ENCODE peak calls at places on chromosomes 16 and 17, in six cellular contexts. W is GM23338, Y is neural progenitor cell, G is keratinocyte, J is H1, R is DND-41. K is an unnamed sample.

GRCh38 chr16:53059672-53060071 is 4.9 kb downstream of the CHD9 start:
- DNase-seq in W (no peak), Y (no peak), G (no peak), J (no peak), R (no peak), K (no peak)

GRCh38 chr17:57519199-57519598 is 225.9 kb downstream of the CCDC182 start:
- DNase-seq in W (no peak), Y (no peak), G (no peak), J (peak; percentile 15), R (no peak), K (peak; percentile 27)

GRCh38 chr16:66472961-66473610 is 46.0 kb downstream of the BEAN1 start:
- DNase-seq in W (no peak), Y (no peak), G (no peak), J (no peak), R (no peak), K (no peak)

GRCh38 chr16:89700649-89701424 is 668 bp downstream of the SPATA2L start:
- DNase-seq in W (peak; percentile 81), Y (peak; percentile 87), G (no peak), J (no peak), R (no peak), K (peak; percentile 41)

GRCh38 chr16:62201911-62202310 is 165.7 kb upstream of the CDH8 start:
- DNase-seq in W (peak; percentile 46), Y (no peak), G (no peak), J (no peak), R (no peak), K (no peak)

GRCh38 chr17:48612854-48613691 is 2.0 kb downstream of the HOXB8 start:
- DNase-seq in W (peak; percentile 57), Y (peak; percentile 71), G (no peak), J (no peak), R (no peak), K (peak; percentile 60)

GRCh38 chr16:716250-716607 is 1.3 kb downstream of the METRN start:
- DNase-seq in W (peak; percentile 67), Y (peak; percentile 95), G (no peak), J (no peak), R (no peak), K (peak; percentile 52)

GRCh38 chr17:75521951-75522727 is 3.4 kb upstream of the LLGL2 start:
- DNase-seq in W (no peak), Y (no peak), G (no peak), J (no peak), R (no peak), K (peak; percentile 74)

GRCh38 chr16:10601444-10602401 is 21.3 kb upstream of the EMP2 start:
- DNase-seq in W (peak; percentile 38), Y (no peak), G (no peak), J (no peak), R (no peak), K (no peak)

GRCh38 chr16:22318690-22319358 is 21.6 kb downstream of the POLR3E start:
- DNase-seq in W (peak; percentile 77), Y (peak; percentile 39), G (no peak), J (no peak), R (peak; percentile 51), K (peak; percentile 25)

GRCh38 chr16:58709338-58709737 is 24.8 kb upstream of the SLC38A7 start:
- DNase-seq in W (no peak), Y (no peak), G (no peak), J (no peak), R (no peak), K (no peak)

GRCh38 chr16:11585460-11586374 is 1.0 kb downstream of the LITAF start:
- DNase-seq in W (no peak), Y (no peak), G (no peak), J (no peak), R (no peak), K (peak; percentile 38)

GRCh38 chr17:17659340-17659739 is 21.9 kb upstream of the RAI1 start:
- DNase-seq in W (no peak), Y (no peak), G (no peak), J (no peak), R (no peak), K (no peak)

GRCh38 chr17:50114849-50115357 is 15.1 kb downstream of the SAMD14 start:
- DNase-seq in W (peak; percentile 94), Y (peak; percentile 85), G (no peak), J (no peak), R (peak; percentile 45), K (peak; percentile 56)

GRCh38 chr16:50765866-50766265 is 24.0 kb downstream of the CYLD start:
- DNase-seq in W (no peak), Y (no peak), G (no peak), J (no peak), R (no peak), K (no peak)

GRCh38 chr17:74968361-74968780 is 4.2 kb downstream of the HID1 start:
- DNase-seq in W (no peak), Y (no peak), G (no peak), J (no peak), R (no peak), K (no peak)

GRCh38 chr16:54955757-54956156 is 25.1 kb downstream of the IRX5 start:
- DNase-seq in W (no peak), Y (no peak), G (no peak), J (no peak), R (no peak), K (no peak)

GRCh38 chr17:79645022-79645776 is 34.3 kb upstream of the RBFOX3 start:
- DNase-seq in W (no peak), Y (no peak), G (no peak), J (no peak), R (no peak), K (no peak)

GRCh38 chr17:45279898-45280297 is 18.0 kb upstream of the SPATA32 start:
- DNase-seq in W (no peak), Y (no peak), G (no peak), J (no peak), R (no peak), K (no peak)

GRCh38 chr17:33494156-33494555 is 201.1 kb upstream of the ASIC2 start:
- DNase-seq in W (no peak), Y (no peak), G (no peak), J (no peak), R (no peak), K (no peak)

GRCh38 chr16:26433807-26434206 is 632.9 kb upstream of the C16orf82 start:
- DNase-seq in W (no peak), Y (no peak), G (no peak), J (no peak), R (no peak), K (no peak)

GRCh38 chr16:81885976-81886586 is 107.0 kb downstream of the PLCG2 start:
- DNase-seq in W (peak; percentile 87), Y (peak; percentile 60), G (no peak), J (peak; percentile 36), R (peak; percentile 35), K (peak; percentile 20)

GRCh38 chr17:27526603-27527002 is 70.4 kb downstream of the KSR1 start:
- DNase-seq in W (peak; percentile 69), Y (peak; percentile 44), G (no peak), J (no peak), R (peak; percentile 19), K (peak; percentile 61)

GRCh38 chr17:27530791-27531391 is 74.6 kb downstream of the KSR1 start:
- DNase-seq in W (no peak), Y (no peak), G (no peak), J (no peak), R (no peak), K (peak; percentile 69)

GRCh38 chr17:27532269-27533067 is 76.2 kb downstream of the KSR1 start:
- DNase-seq in W (peak; percentile 28), Y (no peak), G (no peak), J (no peak), R (peak; percentile 30), K (no peak)

GRCh38 chr17:27531469-27531948 is 75.3 kb downstream of the KSR1 start:
- DNase-seq in W (no peak), Y (no peak), G (no peak), J (no peak), R (no peak), K (no peak)

GRCh38 chr17:27529230-27529796 is 73.1 kb downstream of the KSR1 start:
- DNase-seq in W (no peak), Y (no peak), G (no peak), J (no peak), R (peak; percentile 67), K (peak; percentile 86)
- TF ChIP-seq CTCF in W (no peak), Y (no peak), G (no peak), J (no peak), R (peak; percentile 35), K (no peak)

DNA sequence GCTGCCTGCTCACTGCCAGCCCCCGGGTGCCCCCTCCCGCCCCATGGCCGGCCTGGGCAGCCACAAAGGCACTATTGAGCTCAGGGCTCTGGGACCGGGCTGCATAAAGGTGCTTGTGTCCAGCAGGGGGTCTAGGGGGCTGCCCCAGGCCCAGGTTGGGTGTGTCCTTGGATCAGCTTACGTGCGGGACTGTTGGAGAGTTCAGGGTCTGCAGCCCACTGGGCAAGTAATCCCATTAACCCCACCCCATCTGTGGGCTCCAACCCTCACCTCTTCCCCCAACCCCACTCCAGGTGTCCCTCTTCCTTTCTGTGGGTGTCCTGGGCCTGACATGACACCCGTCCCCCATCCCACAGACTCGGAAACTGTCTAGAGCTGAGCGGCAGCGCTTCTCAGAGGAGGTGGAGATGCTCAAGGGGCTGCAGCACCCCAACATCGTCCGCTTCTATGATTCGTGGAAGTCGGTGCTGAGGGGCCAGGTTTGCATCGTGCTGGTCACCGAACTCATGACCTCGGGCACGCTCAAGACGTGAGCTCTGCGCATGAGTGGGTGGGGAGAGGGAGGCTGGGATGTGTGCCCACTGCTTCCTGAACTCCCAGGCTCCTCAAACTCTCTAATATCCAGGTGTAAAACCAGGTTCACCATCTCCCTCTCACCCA is 2.1 kb downstream of the WNK4 start:
- DNase-seq in W (no peak), Y (no peak), G (no peak), J (no peak), R (no peak), K (no peak)
- TF ChIP-seq EZH2 in W (no peak), Y (no peak), G (no peak), J (no peak), R (no peak), K (no peak)

GRCh38 chr17:10172241-10172741 is 26.1 kb downstream of the GAS7 start:
- DNase-seq in W (no peak), Y (no peak), G (no peak), J (no peak), R (no peak), K (peak; percentile 40)

GRCh38 chr17:10170233-10170632 is 28.2 kb downstream of the GAS7 start:
- DNase-seq in W (no peak), Y (no peak), G (no peak), J (no peak), R (no peak), K (no peak)

GRCh38 chr17:10171581-10171981 is 26.8 kb downstream of the GAS7 start:
- DNase-seq in W (no peak), Y (no peak), G (no peak), J (no peak), R (no peak), K (peak; percentile 31)

GRCh38 chr17:10171057-10171456 is 27.3 kb downstream of the GAS7 start:
- DNase-seq in W (no peak), Y (no peak), G (no peak), J (no peak), R (no peak), K (no peak)

GRCh38 chr17:10172778-10173177 is 25.6 kb downstream of the GAS7 start:
- DNase-seq in W (no peak), Y (no peak), G (no peak), J (no peak), R (no peak), K (no peak)
- H3K4me2 ChIP-seq in W (no peak overlapping the region), Y (no peak overlapping the region), G (no peak overlapping the region), J (no peak overlapping the region), R (no peak overlapping the region), K (no peak overlapping the region)

DNA sequence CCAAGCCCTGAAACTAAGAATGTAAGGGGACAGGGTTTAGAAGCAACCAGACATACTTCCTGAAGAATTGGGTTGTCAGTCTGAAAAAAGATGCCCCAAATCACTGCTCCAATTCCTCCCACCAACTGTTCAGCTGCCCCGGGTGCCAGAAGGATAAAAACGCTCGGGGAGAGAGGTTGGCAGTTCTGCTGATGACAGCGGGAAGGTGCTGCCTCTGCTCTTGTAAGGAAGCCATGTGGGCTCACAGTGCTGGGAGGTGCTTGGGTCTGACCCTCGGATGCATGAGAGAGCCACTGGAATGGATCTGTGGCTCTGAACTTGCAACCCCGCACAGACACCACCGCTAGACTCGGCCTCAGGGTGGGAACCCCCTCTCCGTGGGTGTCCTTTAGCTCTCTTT is 364.8 kb upstream of the RBFOX1 start:
- DNase-seq in W (no peak), Y (peak; percentile 15), G (no peak), J (no peak), R (no peak), K (no peak)
- TF ChIP-seq CTCF in W (no peak), Y (no peak), G (no peak), J (no peak), R (no peak), K (no peak)